ENCODE peak calls at places on chromosome 13, in ten cellular contexts. Z is spleen, M is body of pancreas, N is aorta, G is cardiac muscle cell, C is GM23248, U is tibial artery, A is psoas muscle, B is mucosa of descending colon, O is endodermal cell. L is an unnamed sample. For H3K4me1 and H3K36me3, the result is how much of the 10 kb centered on the place peaks cover.

GRCh38 chr13:46721054-46721453 is 75.9 kb downstream of the ESD start:
- DNase-seq in M (peak), A (peak), B (no peak), G (peak), U (no peak), N (no peak), O (peak), Z (no peak), C (peak), L (peak)

GRCh38 chr13:49652691-49653305 is 24.5 kb downstream of the ARL11 start:
- DNase-seq in O (peak), Z (no peak), U (no peak), N (no peak), C (peak), M (peak), A (peak), B (peak), G (peak), L (peak)

GRCh38 chr13:66264976-66265375 is 965.2 kb downstream of the PCDH9 start:
- DNase-seq in A (no peak), C (no peak), G (no peak), M (no peak), U (no peak), O (no peak), B (no peak), Z (no peak), N (no peak), L (no peak)

GRCh38 chr13:112652512-112653458 is 37.1 kb upstream of the ATP11A start:
- DNase-seq in A (no peak), U (no peak), M (no peak), Z (no peak), N (no peak), B (no peak), C (no peak), O (no peak), G (peak), L (no peak)

GRCh38 chr13:52968074-52968700 is 60.4 kb upstream of the OLFM4 start:
- DNase-seq in G (peak), M (peak), Z (peak), U (peak), A (peak), O (peak), N (peak), B (peak), C (peak), L (peak)

GRCh38 chr13:106657104-106657503 is 89.2 kb upstream of the ARGLU1 start:
- DNase-seq in A (no peak), Z (no peak), U (no peak), N (no peak), G (no peak), O (no peak), C (no peak), B (no peak), M (no peak), L (no peak)

GRCh38 chr13:95968906-95969305 is 84.3 kb downstream of the UGGT2 start:
- DNase-seq in B (no peak), N (no peak), Z (no peak), G (no peak), U (no peak), A (no peak), M (no peak), C (no peak), O (no peak), L (no peak)

GRCh38 chr13:86002921-86003488 is 203.8 kb upstream of the SLITRK6 start:
- DNase-seq in U (no peak), C (no peak), G (no peak), N (no peak), A (no peak), M (no peak), B (no peak), Z (no peak), O (no peak), L (peak)

GRCh38 chr13:97028441-97029299 is 34.4 kb upstream of the OXGR1 start:
- DNase-seq in U (peak), O (peak), G (peak), Z (no peak), B (peak), C (peak), M (peak), A (peak), N (no peak), L (peak)

GRCh38 chr13:27641711-27642502 is 20.2 kb downstream of the POLR1D start:
- DNase-seq in U (no peak), M (no peak), O (no peak), A (no peak), B (no peak), Z (no peak), C (no peak), N (no peak), G (no peak), L (no peak)

GRCh38 chr13:102707465-102707864 is 12.6 kb upstream of the METTL21C start:
- DNase-seq in B (no peak), O (no peak), G (peak), N (no peak), Z (no peak), C (peak), U (no peak), M (no peak), A (no peak), L (no peak)

GRCh38 chr13:84192125-84192524 is 309.9 kb upstream of the SLITRK1 start:
- DNase-seq in B (no peak), C (peak), U (no peak), N (no peak), O (no peak), M (no peak), G (peak), A (no peak), Z (no peak), L (no peak)

GRCh38 chr13:39016087-39016486 is 21.8 kb downstream of the PROSER1 start:
- DNase-seq in O (no peak), C (no peak), U (no peak), Z (no peak), M (no peak), A (no peak), N (no peak), G (no peak), B (no peak), L (no peak)

GRCh38 chr13:20924758-20925394 is 22.3 kb upstream of the XPO4 start:
- DNase-seq in Z (peak), A (peak), G (peak), O (peak), U (peak), M (peak), B (peak), C (peak), N (peak), L (peak)

GRCh38 chr13:30520571-30520970 is 54.8 kb upstream of the HMGB1 start:
- DNase-seq in O (no peak), C (peak), A (no peak), M (no peak), Z (no peak), N (no peak), G (peak), U (no peak), B (no peak), L (no peak)

GRCh38 chr13:65378943-65379519 is 1851.1 kb downstream of the PCDH9 start:
- DNase-seq in G (peak), Z (no peak), O (no peak), N (no peak), M (no peak), B (no peak), U (no peak), C (no peak), A (no peak), L (no peak)

GRCh38 chr13:39215971-39216370 is 177.7 kb downstream of the NHLRC3 start:
- DNase-seq in C (no peak), O (no peak), Z (no peak), G (no peak), A (no peak), B (no peak), M (no peak), N (no peak), U (no peak), L (no peak)

GRCh38 chr13:21242236-21242635 is 65.8 kb downstream of the MRPL57 start:
- DNase-seq in B (no peak), A (no peak), O (peak), C (no peak), G (no peak), N (no peak), M (no peak), Z (no peak), U (no peak), L (no peak)

GRCh38 chr13:108155185-108156106 is 59.9 kb downstream of the LIG4 start:
- DNase-seq in A (peak), U (no peak), O (peak), G (peak), N (no peak), C (peak), M (peak), Z (no peak), B (peak), L (peak)

GRCh38 chr13:84445776-84446175 is 563.5 kb upstream of the SLITRK1 start:
- DNase-seq in U (no peak), G (peak), N (no peak), A (no peak), O (no peak), C (peak), B (no peak), Z (peak), M (no peak), L (no peak)

GRCh38 chr13:39159393-39159792 is 121.1 kb downstream of the NHLRC3 start:
- DNase-seq in G (no peak), C (no peak), O (no peak), Z (no peak), N (no peak), M (no peak), U (no peak), B (no peak), A (no peak), L (no peak)

GRCh38 chr13:25217023-25217909 is 45.2 kb upstream of the AMER2 start:
- DNase-seq in A (no peak), N (no peak), C (peak), U (no peak), G (peak), M (no peak), Z (no peak), B (no peak), O (no peak), L (no peak)

GRCh38 chr13:73991384-73991783 is 142.8 kb downstream of the KLF12 start:
- DNase-seq in C (no peak), M (no peak), G (no peak), B (no peak), A (no peak), O (no peak), Z (no peak), N (no peak), U (no peak), L (no peak)

GRCh38 chr13:35961461-35962220 is 169.5 kb downstream of the DCLK1 start:
- DNase-seq in O (no peak), M (no peak), A (no peak), B (no peak), N (no peak), U (no peak), C (peak), G (no peak), Z (no peak), L (no peak)

GRCh38 chr13:85798999-85799646 is at the start of gene SLITRK6:
- DNase-seq in M (no peak), A (no peak), G (peak), N (no peak), B (no peak), U (no peak), Z (no peak), O (peak), C (peak), L (peak)

GRCh38 chr13:102317593-102317992 is 84.3 kb downstream of the FGF14 start:
- DNase-seq in C (peak), A (peak), Z (no peak), U (peak), B (peak), M (peak), O (no peak), N (peak), G (peak), L (no peak)

GRCh38 chr13:50529154-50529882 is 314.2 kb downstream of the DLEU7 start:
- DNase-seq in Z (peak), B (peak), A (peak), U (peak), M (peak), G (peak), C (peak), O (peak), N (peak), L (no peak)

GRCh38 chr13:93740334-93740733 is 513.7 kb downstream of the GPC6 start:
- DNase-seq in Z (no peak), B (no peak), O (no peak), U (no peak), N (no peak), C (no peak), A (no peak), M (no peak), G (no peak), L (no peak)

GRCh38 chr13:27952931-27953670 is 16.0 kb downstream of the CDX2 start:
- DNase-seq in Z (no peak), U (no peak), O (peak), B (peak), A (no peak), M (peak), N (no peak), C (no peak), G (no peak), L (peak)

GRCh38 chr13:20702945-20703784 is at the start of gene IL17D:
- DNase-seq in U (peak), B (peak), Z (peak), M (peak), G (peak), A (peak), C (peak), N (peak), O (peak), L (peak)

GRCh38 chr13:30829145-30829544 is 76.9 kb upstream of the MEDAG start:
- DNase-seq in G (peak), C (peak), M (no peak), O (no peak), Z (no peak), U (no peak), N (no peak), A (no peak), B (no peak), L (no peak)

GRCh38 chr13:105573134-105573533 is 962.3 kb downstream of the EFNB2 start:
- DNase-seq in O (no peak), G (no peak), C (no peak), A (no peak), Z (no peak), U (no peak), N (no peak), M (no peak), B (no peak), L (no peak)

GRCh38 chr13:51844862-51845573 is at the start of gene TMEM272:
- DNase-seq in U (no peak), B (peak), N (peak), G (peak), Z (peak), C (peak), M (peak), A (peak), O (peak), L (peak)

GRCh38 chr13:75685239-75685697 is 49.1 kb downstream of the LMO7 start:
- DNase-seq in N (no peak), C (peak), M (no peak), O (peak), G (peak), B (no peak), U (no peak), A (no peak), Z (no peak), L (peak)
- H3K4me1 ChIP-seq in N (under half), C (half or more), M (under half), O (under half), G (under half), B (under half), U (under half), A (under half), Z (under half), L (under half)

GRCh38 chr13:99260216-99260615 is 2.0 kb upstream of the GPR18 start:
- DNase-seq in Z (no peak), N (no peak), C (peak), G (no peak), M (no peak), A (no peak), O (no peak), U (no peak), B (no peak), L (no peak)

GRCh38 chr13:99258946-99259345 is 767 bp upstream of the GPR18 start:
- DNase-seq in M (no peak), A (no peak), U (no peak), O (no peak), C (no peak), B (no peak), Z (no peak), N (no peak), G (no peak), L (no peak)

GRCh38 chr13:99256709-99257108 is 1.5 kb downstream of the GPR18 start:
- DNase-seq in A (no peak), Z (no peak), N (no peak), U (no peak), O (no peak), M (no peak), C (peak), G (peak), B (no peak), L (no peak)

GRCh38 chr13:99257291-99257690 is 888 bp downstream of the GPR18 start:
- DNase-seq in Z (no peak), M (no peak), G (no peak), U (no peak), A (no peak), B (no peak), C (no peak), O (no peak), N (no peak), L (no peak)

GRCh38 chr13:99258210-99258860 is at the start of gene GPR18:
- DNase-seq in C (no peak), A (no peak), G (no peak), O (no peak), U (no peak), M (no peak), N (no peak), Z (no peak), B (no peak), L (no peak)
- H3K4me3 ChIP-seq in C (no peak), A (no peak), G (no peak), O (no peak), U (no peak), M (no peak), N (no peak), Z (peak), B (no peak), L (no peak)

GRCh38 chr13:19672990-19673389 is 39.5 kb downstream of the MPHOSPH8 start:
- DNase-seq in U (no peak), A (no peak), M (no peak), N (no peak), G (no peak), Z (no peak), C (no peak), B (no peak), O (no peak), L (no peak)
- H3K36me3 ChIP-seq in U (half or more), A (half or more), M (under half), N (under half), G (half or more), Z (half or more), C (half or more), B (under half), O (half or more), L (under half)

GRCh38 chr13:40564342-40564997 is 102.0 kb downstream of the FOXO1 start:
- DNase-seq in M (no peak), B (no peak), N (no peak), C (no peak), A (no peak), U (no peak), G (peak), Z (no peak), O (no peak), L (no peak)
- H3K4me1 ChIP-seq in M (half or more), B (under half), N (under half), C (under half), A (half or more), U (under half), G (under half), Z (half or more), O (under half), L (under half)

DNA sequence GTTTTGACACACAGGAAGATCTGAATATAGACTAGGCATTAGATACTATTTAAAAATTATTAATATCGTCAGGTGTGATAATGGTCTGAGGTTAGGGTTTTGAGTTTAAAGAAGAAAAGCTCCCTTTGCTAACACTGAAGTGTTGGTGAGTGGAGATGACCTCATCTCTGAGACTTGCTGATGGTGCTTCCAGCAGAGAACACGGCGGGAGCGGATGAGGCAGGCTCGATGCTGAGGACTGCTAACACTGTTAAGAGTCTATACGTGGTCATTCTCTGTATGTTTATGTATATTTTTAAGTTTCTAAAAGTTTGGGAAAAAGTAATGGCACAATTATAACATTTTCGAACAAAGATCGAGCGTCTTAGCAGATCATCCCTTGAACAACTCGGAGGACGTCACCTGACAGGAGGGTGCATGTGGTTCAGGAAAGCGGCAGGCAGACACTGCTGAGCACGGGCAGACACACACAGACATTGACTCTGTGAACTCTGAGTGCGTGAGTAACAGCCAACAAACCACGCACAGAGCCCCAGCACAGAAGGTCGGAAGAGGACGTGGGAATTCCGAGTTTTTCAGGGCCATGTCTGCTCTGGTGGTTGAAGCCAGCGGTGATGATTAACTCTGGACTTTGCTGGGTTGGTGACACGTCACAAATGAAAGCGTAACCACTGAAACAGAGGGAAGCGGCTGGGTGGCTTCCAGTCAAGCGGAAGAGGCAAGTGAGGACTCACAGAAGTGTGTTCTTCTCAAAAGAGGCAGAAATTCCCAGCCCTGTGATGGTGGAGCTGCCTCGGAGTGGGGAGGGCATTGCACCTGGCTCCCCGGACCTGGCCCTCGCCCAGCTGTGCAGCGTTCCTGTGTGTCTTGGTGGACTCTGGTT is 91.9 kb upstream of the TEX29 start:
- DNase-seq in Z (no peak), B (no peak), U (peak), M (peak), A (no peak), G (no peak), C (no peak), O (peak), N (peak), L (no peak)
- H3K4me3 ChIP-seq in Z (no peak), B (no peak), U (peak), M (no peak), A (no peak), G (no peak), C (no peak), O (no peak), N (no peak), L (no peak)

GRCh38 chr13:82803341-82803740 is 1078.9 kb downstream of the SLITRK1 start:
- DNase-seq in C (peak), N (no peak), Z (no peak), U (no peak), G (peak), M (no peak), A (no peak), B (no peak), O (no peak), L (no peak)

GRCh38 chr13:82800391-82800790 is 1081.9 kb downstream of the SLITRK1 start:
- DNase-seq in B (no peak), G (peak), O (no peak), A (no peak), N (no peak), Z (no peak), M (no peak), C (peak), U (no peak), L (no peak)

GRCh38 chr13:82797876-82798275 is 1084.4 kb downstream of the SLITRK1 start:
- DNase-seq in Z (no peak), O (no peak), N (no peak), A (no peak), B (no peak), M (no peak), U (no peak), C (no peak), G (no peak), L (no peak)

GRCh38 chr13:82802528-82802927 is 1079.7 kb downstream of the SLITRK1 start:
- DNase-seq in U (no peak), N (no peak), Z (no peak), B (no peak), G (peak), A (no peak), C (no peak), O (no peak), M (no peak), L (no peak)
- H3K36me3 ChIP-seq in U (under half), N (under half), Z (under half), B (under half), G (under half), A (under half), C (under half), O (under half), M (under half), L (under half)

DNA sequence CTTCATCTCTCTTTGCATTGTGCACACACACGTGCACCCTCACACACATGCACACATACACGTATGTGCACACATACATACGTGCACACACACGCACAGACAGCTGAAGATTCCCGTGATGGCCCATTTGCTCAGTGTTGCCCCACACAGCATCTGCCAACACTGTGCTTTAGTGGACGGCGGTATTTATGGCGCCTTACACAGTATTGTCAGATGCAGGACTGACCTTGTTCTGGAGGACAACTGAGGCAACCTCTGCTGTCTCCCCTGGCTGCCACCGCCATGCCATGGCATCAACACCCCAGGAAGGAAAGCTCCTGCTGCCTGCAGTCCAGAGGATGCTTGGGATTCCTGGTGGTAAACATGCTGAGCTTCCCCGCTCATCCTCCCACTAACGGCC is 316.4 kb downstream of the TEX29 start:
- DNase-seq in M (no peak), A (no peak), B (no peak), U (no peak), Z (no peak), C (no peak), N (no peak), O (peak), G (no peak), L (no peak)
- H3K4me1 ChIP-seq in M (under half), A (under half), B (under half), U (under half), Z (under half), C (under half), N (under half), O (under half), G (under half), L (under half)

L was measured in Caco-2.